ENCODE peak calls at places on chromosomes 2 and 18, in ten cellular contexts. C is heart right ventricle; O is mammary epithelial cell; L is IMR-90; P is esophagus squamous epithelium; V is tibial artery; S is CD8-positive, alpha-beta T cell; J is GM23248; D is breast epithelium; B is osteoblast. H is an unnamed sample. For H3K27me3 and H3K36me3, the result is how much of the 10 kb centered on the place peaks cover.

GRCh38 chr18:61844726-61845125 is 48.1 kb downstream of the RNF152 start:
- DNase-seq in C (no peak), O (no peak), L (no peak), P (no peak), V (no peak), S (no peak), J (no peak), D (no peak), B (no peak), H (no peak)

GRCh38 chr2:128280901-128281321 is 37.8 kb downstream of the HS6ST1 start:
- DNase-seq in C (peak), O (no peak), L (no peak), P (no peak), V (peak), S (no peak), J (no peak), D (peak), B (peak), H (no peak)

GRCh38 chr18:5890261-5890605 is 5.1 kb downstream of the TMEM200C start:
- DNase-seq in C (no peak), O (no peak), L (no peak), P (no peak), V (peak), S (no peak), J (no peak), D (no peak), B (peak), H (no peak)

GRCh38 chr2:100752628-100753333 is 67.2 kb upstream of the NPAS2 start:
- DNase-seq in C (no peak), O (peak), L (peak), P (no peak), V (no peak), S (no peak), J (peak), D (no peak), B (peak), H (no peak)

GRCh38 chr2:241008711-241009121 is 10.3 kb downstream of the SNED1 start:
- DNase-seq in C (no peak), O (no peak), L (no peak), P (no peak), V (no peak), S (no peak), J (no peak), D (no peak), B (no peak), H (no peak)

GRCh38 chr2:240208631-240209211 is 68.3 kb upstream of the OTOS start:
- DNase-seq in C (no peak), O (no peak), L (no peak), P (no peak), V (peak), S (no peak), J (no peak), D (no peak), B (peak), H (no peak)

GRCh38 chr2:172196768-172197322 is 94.1 kb upstream of the DLX2 start:
- DNase-seq in C (no peak), O (peak), L (peak), P (no peak), V (no peak), S (no peak), J (peak), D (no peak), B (peak), H (no peak)

GRCh38 chr2:106205488-106205887 is 11.4 kb upstream of the UXS1 start:
- DNase-seq in C (no peak), O (no peak), L (no peak), P (no peak), V (no peak), S (no peak), J (no peak), D (no peak), B (no peak), H (no peak)

GRCh38 chr18:34866310-34866709 is 156.2 kb downstream of the DTNA start:
- DNase-seq in C (no peak), O (no peak), L (no peak), P (no peak), V (no peak), S (no peak), J (no peak), D (no peak), B (no peak), H (no peak)

GRCh38 chr2:124547700-124548099 is 522.6 kb downstream of the CNTNAP5 start:
- DNase-seq in C (no peak), O (no peak), L (no peak), P (no peak), V (no peak), S (no peak), J (no peak), D (no peak), B (no peak), H (no peak)

GRCh38 chr2:222179592-222179991 is 119.2 kb downstream of the PAX3 start:
- DNase-seq in C (no peak), O (no peak), L (no peak), P (no peak), V (no peak), S (no peak), J (no peak), D (no peak), B (no peak), H (no peak)

GRCh38 chr2:43707255-43707654 is 31.0 kb upstream of the C1GALT1C1L start:
- DNase-seq in C (peak), O (no peak), L (peak), P (no peak), V (peak), S (no peak), J (peak), D (no peak), B (peak), H (no peak)

GRCh38 chr2:70519453-70519852 is 34.2 kb downstream of the TGFA start:
- DNase-seq in C (no peak), O (peak), L (no peak), P (no peak), V (no peak), S (no peak), J (no peak), D (no peak), B (no peak), H (no peak)

GRCh38 chr2:151051584-151052220 is 210.0 kb downstream of the RBM43 start:
- DNase-seq in C (no peak), O (peak), L (peak), P (no peak), V (no peak), S (peak), J (peak), D (no peak), B (peak), H (peak)

GRCh38 chr2:134504586-134505336 is 214.0 kb downstream of the TMEM163 start:
- DNase-seq in C (no peak), O (peak), L (no peak), P (no peak), V (no peak), S (no peak), J (no peak), D (no peak), B (no peak), H (no peak)

GRCh38 chr2:235879116-235879515 is 289.1 kb downstream of the GBX2 start:
- DNase-seq in C (no peak), O (no peak), L (no peak), P (no peak), V (no peak), S (no peak), J (no peak), D (no peak), B (peak), H (no peak)

GRCh38 chr2:240132651-240132980 is 3.5 kb downstream of the COPS9 start:
- DNase-seq in C (no peak), O (no peak), L (no peak), P (no peak), V (no peak), S (no peak), J (no peak), D (no peak), B (no peak), H (no peak)

GRCh38 chr2:40773291-40773690 is 321.4 kb upstream of the SLC8A1 start:
- DNase-seq in C (no peak), O (no peak), L (no peak), P (no peak), V (no peak), S (no peak), J (no peak), D (no peak), B (no peak), H (no peak)

GRCh38 chr2:206232287-206233035 is 42.0 kb upstream of the ZDBF2 start:
- DNase-seq in C (no peak), O (no peak), L (no peak), P (no peak), V (no peak), S (no peak), J (no peak), D (no peak), B (no peak), H (no peak)

GRCh38 chr2:52127527-52127926 is 1095.6 kb upstream of the NRXN1 start:
- DNase-seq in C (no peak), O (no peak), L (no peak), P (no peak), V (no peak), S (no peak), J (no peak), D (no peak), B (no peak), H (no peak)

GRCh38 chr2:190697421-190697820 is 48.5 kb downstream of the NAB1 start:
- DNase-seq in C (no peak), O (no peak), L (no peak), P (no peak), V (no peak), S (no peak), J (no peak), D (no peak), B (no peak), H (no peak)

GRCh38 chr2:103179800-103180199 is 418.0 kb downstream of the TMEM182 start:
- DNase-seq in C (no peak), O (no peak), L (no peak), P (no peak), V (no peak), S (no peak), J (no peak), D (no peak), B (no peak), H (no peak)

GRCh38 chr2:167943877-167944276 is 303.5 kb downstream of the STK39 start:
- DNase-seq in C (no peak), O (no peak), L (peak), P (no peak), V (no peak), S (no peak), J (no peak), D (no peak), B (no peak), H (no peak)

GRCh38 chr18:36714476-36714875 is 114.3 kb downstream of the TPGS2 start:
- DNase-seq in C (no peak), O (no peak), L (no peak), P (no peak), V (no peak), S (no peak), J (peak), D (no peak), B (no peak), H (no peak)

GRCh38 chr18:56641714-56642331 is 3.4 kb upstream of the TXNL1 start:
- DNase-seq in C (no peak), O (peak), L (peak), P (no peak), V (no peak), S (no peak), J (peak), D (no peak), B (peak), H (no peak)

DNA sequence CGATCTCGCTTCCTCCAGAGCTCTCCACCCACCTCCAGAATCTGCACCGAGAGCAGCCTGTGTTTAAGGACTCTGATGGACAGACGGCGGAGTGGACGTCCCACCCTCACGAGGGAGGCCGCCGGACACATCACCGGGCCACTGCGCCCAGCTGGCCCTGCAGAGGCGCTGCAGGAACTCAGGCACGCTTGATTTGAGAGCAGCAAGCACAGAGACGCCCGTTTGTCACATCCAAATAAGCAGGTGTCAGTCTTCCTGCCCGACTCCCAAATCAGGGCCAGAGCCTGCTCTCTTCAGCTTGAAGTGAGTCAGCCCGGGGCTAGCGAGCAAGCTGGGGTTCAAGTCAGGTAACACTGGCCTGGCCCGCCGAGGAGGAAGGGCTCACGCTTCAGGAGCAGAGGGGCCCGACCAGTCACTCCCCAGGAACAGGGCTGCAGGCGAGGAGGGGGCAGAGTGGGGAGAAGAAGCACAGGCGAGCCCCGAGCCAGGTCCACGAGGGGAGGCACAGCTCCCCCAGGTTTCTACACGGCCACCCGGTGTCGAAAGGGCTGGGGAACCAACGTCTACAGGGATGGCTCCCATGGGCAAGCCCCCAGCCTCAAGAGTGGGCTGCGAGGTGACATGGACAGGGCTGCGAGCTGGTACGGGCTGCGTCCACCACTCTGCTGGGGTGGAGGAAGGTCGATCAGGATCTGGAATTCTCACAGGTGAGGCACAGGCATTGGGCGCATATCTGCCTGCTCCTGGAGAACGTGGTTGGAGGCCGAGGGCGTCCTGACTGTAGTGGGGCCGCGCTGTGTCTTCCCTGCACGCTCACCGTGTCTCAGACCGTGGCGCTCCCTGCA is 52.5 kb upstream of the CTDP1 start:
- DNase-seq in C (no peak), O (no peak), L (no peak), P (no peak), V (peak), S (no peak), J (no peak), D (no peak), B (peak), H (no peak)
- H3K27me3 ChIP-seq in C (under half), O (under half), L (under half), P (under half), V (under half), S (under half), J (under half), D (under half), B (under half), H (under half)

DNA sequence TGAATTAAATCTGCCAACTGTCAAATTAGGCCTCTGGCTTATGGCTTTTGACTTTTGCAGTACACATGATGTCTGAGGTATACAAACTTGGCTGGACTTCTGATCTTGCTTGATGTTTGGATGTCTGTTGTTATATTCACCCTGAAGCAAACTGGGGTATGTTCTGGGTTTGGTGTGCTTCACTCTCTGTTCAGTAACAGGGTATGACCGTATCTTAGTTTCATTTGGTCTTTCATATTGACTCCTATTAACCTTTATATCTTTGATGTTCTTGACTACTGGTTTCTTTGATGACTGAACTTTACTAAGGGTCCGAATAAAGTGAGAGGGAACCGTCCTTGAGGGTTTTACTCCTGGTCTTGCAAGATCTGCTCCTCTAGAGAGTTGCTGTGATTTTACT is 8.2 kb downstream of the CKAP2L start:
- DNase-seq in C (no peak), O (no peak), L (no peak), P (no peak), V (no peak), S (no peak), J (no peak), D (no peak), B (no peak), H (no peak)
- H3K36me3 ChIP-seq in C (under half), O (half or more), L (under half), P (under half), V (under half), S (under half), J (under half), D (under half), B (under half), H (under half)

GRCh38 chr2:220178991-220179695 is 551.7 kb downstream of the SLC4A3 start:
- DNase-seq in C (no peak), O (no peak), L (no peak), P (no peak), V (no peak), S (no peak), J (no peak), D (no peak), B (no peak), H (no peak)

GRCh38 chr2:220174826-220175225 is 547.4 kb downstream of the SLC4A3 start:
- DNase-seq in C (no peak), O (no peak), L (no peak), P (no peak), V (no peak), S (no peak), J (no peak), D (no peak), B (no peak), H (no peak)

GRCh38 chr2:220181158-220181557 is 553.7 kb downstream of the SLC4A3 start:
- DNase-seq in C (no peak), O (no peak), L (peak), P (no peak), V (no peak), S (no peak), J (peak), D (no peak), B (peak), H (no peak)

DNA sequence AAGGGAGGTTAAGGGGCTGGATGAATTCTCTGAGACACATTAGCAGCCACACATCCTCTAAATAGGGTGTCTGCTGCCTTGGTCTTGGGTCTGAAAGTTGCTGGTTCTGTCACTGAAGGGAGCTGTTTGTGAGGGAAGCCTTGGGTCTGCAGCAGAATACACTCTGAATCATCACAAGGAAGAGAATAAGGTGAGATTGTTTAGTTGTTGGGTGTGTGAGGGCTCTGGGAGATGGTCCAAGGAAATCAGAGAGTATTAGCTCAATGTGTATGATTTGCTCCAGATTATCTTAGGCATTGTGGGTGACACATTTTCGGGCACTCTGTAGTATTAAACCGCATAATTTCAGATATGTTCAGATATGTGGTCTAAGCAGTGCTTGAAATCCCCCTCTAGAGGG is 548.5 kb downstream of the SLC4A3 start:
- DNase-seq in C (no peak), O (peak), L (peak), P (no peak), V (no peak), S (no peak), J (no peak), D (no peak), B (no peak), H (no peak)
- H3K27ac ChIP-seq in C (no peak), O (no peak), L (no peak), P (peak), V (no peak), S (no peak), J (no peak), D (no peak), B (no peak), H (no peak)

GRCh38 chr2:232892221-232892620 is 22.2 kb downstream of the SNORC start:
- DNase-seq in C (no peak), O (no peak), L (no peak), P (no peak), V (no peak), S (no peak), J (no peak), D (peak), B (peak), H (no peak)

GRCh38 chr2:232892843-232893242 is 22.8 kb downstream of the SNORC start:
- DNase-seq in C (no peak), O (no peak), L (no peak), P (no peak), V (peak), S (no peak), J (no peak), D (peak), B (peak), H (peak)

GRCh38 chr2:232890896-232891601 is 21.0 kb downstream of the SNORC start:
- DNase-seq in C (no peak), O (peak), L (peak), P (no peak), V (peak), S (no peak), J (peak), D (peak), B (peak), H (no peak)

GRCh38 chr2:232890536-232890895 is 20.5 kb downstream of the SNORC start:
- DNase-seq in C (no peak), O (no peak), L (no peak), P (no peak), V (peak), S (no peak), J (no peak), D (peak), B (no peak), H (no peak)

GRCh38 chr2:232891621-232892071 is 21.6 kb downstream of the SNORC start:
- DNase-seq in C (no peak), O (peak), L (peak), P (no peak), V (peak), S (no peak), J (peak), D (peak), B (peak), H (no peak)
- H3K27me3 ChIP-seq in C (under half), O (under half), L (under half), P (under half), V (under half), S (under half), J (under half), D (under half), B (under half), H (under half)

DNA sequence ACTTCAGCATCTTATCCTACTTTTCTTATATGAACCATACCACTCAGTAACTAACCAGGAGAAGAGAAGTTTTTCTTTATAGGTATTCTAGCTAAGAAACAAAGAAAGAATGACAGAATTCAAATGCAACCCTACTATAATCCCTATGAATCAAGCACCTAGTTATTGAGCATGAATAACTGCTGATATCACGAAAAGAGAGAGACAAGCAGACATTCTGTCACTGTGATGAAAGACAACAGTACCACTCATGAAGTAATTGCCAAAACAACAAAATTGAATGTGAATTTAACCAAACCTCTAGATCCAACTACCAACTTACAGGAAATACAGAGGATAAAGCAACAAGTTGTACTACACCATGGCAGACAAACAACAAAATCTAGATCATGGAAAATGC is 15.3 kb downstream of the TTC21B start:
- DNase-seq in C (no peak), O (no peak), L (no peak), P (no peak), V (no peak), S (no peak), J (no peak), D (no peak), B (no peak), H (no peak)
- H3K36me3 ChIP-seq in C (half or more), O (under half), L (under half), P (under half), V (under half), S (under half), J (under half), D (under half), B (under half), H (under half)

GRCh38 chr18:73690222-73690621 is 457.4 kb downstream of the FBXO15 start:
- DNase-seq in C (no peak), O (no peak), L (no peak), P (no peak), V (no peak), S (no peak), J (peak), D (no peak), B (no peak), H (no peak)
- H3K27ac ChIP-seq in C (no peak), O (no peak), L (peak), P (no peak), V (no peak), S (no peak), J (peak), D (no peak), B (peak), H (no peak)

H was measured in CD4-positive, alpha-beta memory T cell.